ENCODE peak calls at places on chromosomes 3 and 15, in four cellular contexts. Y, I, O and G are unnamed samples.

GRCh38 chr3:160754371-160754854 is 1.6 kb upstream of the PPM1L start:
- DNase-seq in Y (no peak), I (peak; percentile 14), O (peak; percentile 54), G (peak; percentile 79)

GRCh38 chr3:111859061-111859973 is at the start of gene PHLDB2:
- DNase-seq in Y (no peak), I (peak; percentile 72), O (peak; percentile 97), G (peak; percentile 91)

GRCh38 chr15:73322665-73323373 is 45.9 kb downstream of the HCN4 start:
- DNase-seq in Y (no peak), I (no peak), O (no peak), G (no peak)

GRCh38 chr3:102124301-102125158 is 275.2 kb downstream of the NFKBIZ start:
- DNase-seq in Y (no peak), I (no peak), O (peak; percentile 85), G (no peak)

GRCh38 chr3:126107960-126108688 is 24.2 kb upstream of the SLC41A3 start:
- DNase-seq in Y (no peak), I (no peak), O (no peak), G (no peak)

GRCh38 chr15:55289011-55289572 is 521 bp downstream of the RAB27A start:
- DNase-seq in Y (no peak), I (peak; percentile 31), O (peak; percentile 32), G (no peak)

GRCh38 chr15:77419050-77419835 is 661 bp downstream of the PEAK1 start:
- DNase-seq in Y (peak; percentile 28), I (peak; percentile 73), O (no peak), G (no peak)

GRCh38 chr3:124952456-124952855 is 17.9 kb upstream of the MUC13 start:
- DNase-seq in Y (no peak), I (no peak), O (no peak), G (no peak)

GRCh38 chr3:18428036-18428435 is 2.9 kb upstream of the SATB1 start:
- DNase-seq in Y (no peak), I (no peak), O (no peak), G (no peak)

GRCh38 chr3:136334209-136334608 is 84.1 kb downstream of the PCCB start:
- DNase-seq in Y (no peak), I (no peak), O (no peak), G (no peak)

GRCh38 chr3:195736866-195737490 is 16.2 kb downstream of the MUC20 start:
- DNase-seq in Y (no peak), I (no peak), O (no peak), G (no peak)

GRCh38 chr3:182793663-182794454 is 555 bp downstream of the ATP11B start:
- DNase-seq in Y (peak; percentile 29), I (peak; percentile 45), O (peak; percentile 50), G (no peak)

GRCh38 chr3:101532783-101533602 is 20.0 kb upstream of the SENP7 start:
- DNase-seq in Y (no peak), I (no peak), O (no peak), G (no peak)

GRCh38 chr3:42880601-42881451 is 5.1 kb upstream of the CYP8B1 start:
- DNase-seq in Y (peak; percentile 68), I (peak; percentile 91), O (peak; percentile 47), G (peak; percentile 93)

GRCh38 chr3:29447946-29448632 is 167.2 kb downstream of the RBMS3 start:
- DNase-seq in Y (no peak), I (no peak), O (no peak), G (no peak)

GRCh38 chr15:101127503-101128076 is 124.3 kb downstream of the CHSY1 start:
- DNase-seq in Y (no peak), I (peak; percentile 64), O (no peak), G (peak; percentile 81)

GRCh38 chr3:158731938-158732855 is at the start of gene RARRES1:
- DNase-seq in Y (no peak), I (peak; percentile 86), O (peak; percentile 59), G (peak; percentile 85)

GRCh38 chr3:127831723-127832172 is 9.4 kb upstream of the MGLL start:
- DNase-seq in Y (no peak), I (peak; percentile 47), O (no peak), G (no peak)

GRCh38 chr3:32577621-32578556 is 7.2 kb upstream of the DYNC1LI1 start:
- DNase-seq in Y (no peak), I (peak; percentile 82), O (no peak), G (no peak)

GRCh38 chr15:68469162-68470048 is 37.4 kb upstream of the ITGA11 start:
- DNase-seq in Y (no peak), I (no peak), O (no peak), G (no peak)

GRCh38 chr15:101545548-101546505 is 56.3 kb upstream of the PCSK6 start:
- DNase-seq in Y (no peak), I (no peak), O (no peak), G (no peak)